ENCODE peak calls at places on chromosomes 12 and 14, in nine cellular contexts. One of them, this sample, is unnamed.

GRCh38 chr12:40107803-40108620 is 2.1 kb upstream of the SLC2A13 start:
- DNase-seq in PC-9: no peak
- DNase-seq in H7: no peak
- DNase-seq in endothelial cell of umbilical vein: no peak
- DNase-seq in transverse colon: no peak
- DNase-seq in CD4-positive, alpha-beta T cell: no peak
- DNase-seq in GM12878: no peak
- DNase-seq in MG63: no peak
- DNase-seq in stomach: no peak
- DNase-seq in this sample: no peak

GRCh38 chr12:13116971-13117370 is 13.5 kb upstream of the GSG1 start:
- DNase-seq in PC-9: no peak
- DNase-seq in H7: no peak
- DNase-seq in endothelial cell of umbilical vein: no peak
- DNase-seq in transverse colon: no peak
- DNase-seq in CD4-positive, alpha-beta T cell: no peak
- DNase-seq in GM12878: no peak
- DNase-seq in MG63: no peak
- DNase-seq in stomach: no peak
- DNase-seq in this sample: no peak

GRCh38 chr12:31011336-31011735 is 62.3 kb upstream of the DDX11 start:
- DNase-seq in PC-9: no peak
- DNase-seq in H7: no peak
- DNase-seq in endothelial cell of umbilical vein: no peak
- DNase-seq in transverse colon: no peak
- DNase-seq in CD4-positive, alpha-beta T cell: no peak
- DNase-seq in GM12878: no peak
- DNase-seq in MG63: no peak
- DNase-seq in stomach: no peak
- DNase-seq in this sample: no peak

GRCh38 chr12:94265521-94265920 is 117.1 kb downstream of the PLXNC1 start:
- DNase-seq in PC-9: no peak
- DNase-seq in H7: no peak
- DNase-seq in endothelial cell of umbilical vein: no peak
- DNase-seq in transverse colon: no peak
- DNase-seq in CD4-positive, alpha-beta T cell: no peak
- DNase-seq in GM12878: no peak
- DNase-seq in MG63: no peak
- DNase-seq in stomach: no peak
- DNase-seq in this sample: no peak

GRCh38 chr12:60269611-60270269 is 673.9 kb downstream of the SLC16A7 start:
- DNase-seq in PC-9: no peak
- DNase-seq in H7: peak; percentile 5
- DNase-seq in endothelial cell of umbilical vein: no peak
- DNase-seq in transverse colon: no peak
- DNase-seq in CD4-positive, alpha-beta T cell: no peak
- DNase-seq in GM12878: no peak
- DNase-seq in MG63: no peak
- DNase-seq in stomach: no peak
- DNase-seq in this sample: no peak

GRCh38 chr14:94411638-94412037 is 23.2 kb upstream of the SERPINA1 start:
- DNase-seq in PC-9: no peak
- DNase-seq in H7: no peak
- DNase-seq in endothelial cell of umbilical vein: no peak
- DNase-seq in transverse colon: peak; percentile 25
- DNase-seq in CD4-positive, alpha-beta T cell: no peak
- DNase-seq in GM12878: no peak
- DNase-seq in MG63: no peak
- DNase-seq in stomach: no peak
- DNase-seq in this sample: peak; percentile 72

GRCh38 chr12:59929091-59929490 is 333.3 kb downstream of the SLC16A7 start:
- DNase-seq in PC-9: peak; percentile 37
- DNase-seq in H7: no peak
- DNase-seq in endothelial cell of umbilical vein: no peak
- DNase-seq in transverse colon: no peak
- DNase-seq in CD4-positive, alpha-beta T cell: no peak
- DNase-seq in GM12878: no peak
- DNase-seq in MG63: peak; percentile 56
- DNase-seq in stomach: peak; percentile 25
- DNase-seq in this sample: no peak

GRCh38 chr12:12715459-12716150 is 1.6 kb upstream of the CDKN1B start:
- DNase-seq in PC-9: no peak
- DNase-seq in H7: no peak
- DNase-seq in endothelial cell of umbilical vein: peak; percentile 73
- DNase-seq in transverse colon: peak; percentile 62
- DNase-seq in CD4-positive, alpha-beta T cell: peak; percentile 39
- DNase-seq in GM12878: no peak
- DNase-seq in MG63: peak; percentile 22
- DNase-seq in stomach: no peak
- DNase-seq in this sample: no peak

GRCh38 chr12:84070311-84070710 is 842.3 kb downstream of the SLC6A15 start:
- DNase-seq in PC-9: no peak
- DNase-seq in H7: no peak
- DNase-seq in endothelial cell of umbilical vein: no peak
- DNase-seq in transverse colon: peak; percentile 9
- DNase-seq in CD4-positive, alpha-beta T cell: no peak
- DNase-seq in GM12878: no peak
- DNase-seq in MG63: no peak
- DNase-seq in stomach: no peak
- DNase-seq in this sample: no peak

GRCh38 chr14:71534506-71534905 is 397.7 kb upstream of the RGS6 start:
- DNase-seq in PC-9: no peak
- DNase-seq in H7: no peak
- DNase-seq in endothelial cell of umbilical vein: no peak
- DNase-seq in transverse colon: no peak
- DNase-seq in CD4-positive, alpha-beta T cell: no peak
- DNase-seq in GM12878: no peak
- DNase-seq in MG63: no peak
- DNase-seq in stomach: no peak
- DNase-seq in this sample: no peak

GRCh38 chr12:92408072-92408900 is 262.6 kb upstream of the BTG1 start:
- DNase-seq in PC-9: peak; percentile 39
- DNase-seq in H7: peak; percentile 44
- DNase-seq in endothelial cell of umbilical vein: peak; percentile 50
- DNase-seq in transverse colon: peak; percentile 56
- DNase-seq in CD4-positive, alpha-beta T cell: no peak
- DNase-seq in GM12878: no peak
- DNase-seq in MG63: peak; percentile 12
- DNase-seq in stomach: peak; percentile 31
- DNase-seq in this sample: no peak

GRCh38 chr12:45913631-45914030 is 76.7 kb downstream of the SCAF11 start:
- DNase-seq in PC-9: no peak
- DNase-seq in H7: no peak
- DNase-seq in endothelial cell of umbilical vein: no peak
- DNase-seq in transverse colon: no peak
- DNase-seq in CD4-positive, alpha-beta T cell: no peak
- DNase-seq in GM12878: no peak
- DNase-seq in MG63: no peak
- DNase-seq in stomach: no peak
- DNase-seq in this sample: no peak

GRCh38 chr12:128076188-128076587 is 190.8 kb upstream of the TMEM132C start:
- DNase-seq in PC-9: no peak
- DNase-seq in H7: no peak
- DNase-seq in endothelial cell of umbilical vein: no peak
- DNase-seq in transverse colon: no peak
- DNase-seq in CD4-positive, alpha-beta T cell: no peak
- DNase-seq in GM12878: no peak
- DNase-seq in MG63: peak; percentile 34
- DNase-seq in stomach: no peak
- DNase-seq in this sample: no peak

GRCh38 chr12:12072064-12072760 is 1.5 kb downstream of the BCL2L14 start:
- DNase-seq in PC-9: no peak
- DNase-seq in H7: peak; percentile 42
- DNase-seq in endothelial cell of umbilical vein: no peak
- DNase-seq in transverse colon: peak; percentile 74
- DNase-seq in CD4-positive, alpha-beta T cell: peak; percentile 24
- DNase-seq in GM12878: peak; percentile 12
- DNase-seq in MG63: no peak
- DNase-seq in stomach: peak; percentile 73
- DNase-seq in this sample: no peak

GRCh38 chr12:2876431-2877046 is 435 bp downstream of the FOXM1 start:
- DNase-seq in PC-9: no peak
- DNase-seq in H7: no peak
- DNase-seq in endothelial cell of umbilical vein: no peak
- DNase-seq in transverse colon: no peak
- DNase-seq in CD4-positive, alpha-beta T cell: no peak
- DNase-seq in GM12878: no peak
- DNase-seq in MG63: no peak
- DNase-seq in stomach: no peak
- DNase-seq in this sample: no peak

GRCh38 chr14:50344116-50344775 is 32.1 kb downstream of the DMAC2L start:
- DNase-seq in PC-9: no peak
- DNase-seq in H7: no peak
- DNase-seq in endothelial cell of umbilical vein: no peak
- DNase-seq in transverse colon: no peak
- DNase-seq in CD4-positive, alpha-beta T cell: no peak
- DNase-seq in GM12878: peak; percentile 74
- DNase-seq in MG63: no peak
- DNase-seq in stomach: no peak
- DNase-seq in this sample: no peak

GRCh38 chr12:29216266-29216665 is 67.2 kb downstream of the FAR2 start:
- DNase-seq in PC-9: no peak
- DNase-seq in H7: no peak
- DNase-seq in endothelial cell of umbilical vein: no peak
- DNase-seq in transverse colon: no peak
- DNase-seq in CD4-positive, alpha-beta T cell: no peak
- DNase-seq in GM12878: no peak
- DNase-seq in MG63: no peak
- DNase-seq in stomach: no peak
- DNase-seq in this sample: no peak

GRCh38 chr14:30966415-30967363 is 58.8 kb upstream of the AP4S1 start:
- DNase-seq in PC-9: no peak
- DNase-seq in H7: no peak
- DNase-seq in endothelial cell of umbilical vein: no peak
- DNase-seq in transverse colon: no peak
- DNase-seq in CD4-positive, alpha-beta T cell: no peak
- DNase-seq in GM12878: no peak
- DNase-seq in MG63: no peak
- DNase-seq in stomach: no peak
- DNase-seq in this sample: no peak

GRCh38 chr14:105043656-105044055 is 21.6 kb downstream of the GPR132 start:
- DNase-seq in PC-9: no peak
- DNase-seq in H7: no peak
- DNase-seq in endothelial cell of umbilical vein: no peak
- DNase-seq in transverse colon: no peak
- DNase-seq in CD4-positive, alpha-beta T cell: no peak
- DNase-seq in GM12878: no peak
- DNase-seq in MG63: no peak
- DNase-seq in stomach: no peak
- DNase-seq in this sample: no peak

GRCh38 chr12:120367252-120367923 is 1.6 kb downstream of the MSI1 start:
- DNase-seq in PC-9: no peak
- DNase-seq in H7: peak; percentile 76
- DNase-seq in endothelial cell of umbilical vein: no peak
- DNase-seq in transverse colon: peak; percentile 24
- DNase-seq in CD4-positive, alpha-beta T cell: no peak
- DNase-seq in GM12878: no peak
- DNase-seq in MG63: no peak
- DNase-seq in stomach: no peak
- DNase-seq in this sample: no peak

GRCh38 chr14:102727336-102728095 is 49.7 kb upstream of the TRAF3 start:
- DNase-seq in PC-9: no peak
- DNase-seq in H7: no peak
- DNase-seq in endothelial cell of umbilical vein: no peak
- DNase-seq in transverse colon: no peak
- DNase-seq in CD4-positive, alpha-beta T cell: no peak
- DNase-seq in GM12878: no peak
- DNase-seq in MG63: no peak
- DNase-seq in stomach: no peak
- DNase-seq in this sample: no peak

GRCh38 chr12:32146074-32146873 is 39.6 kb downstream of the BICD1 start:
- DNase-seq in PC-9: no peak
- DNase-seq in H7: no peak
- DNase-seq in endothelial cell of umbilical vein: no peak
- DNase-seq in transverse colon: no peak
- DNase-seq in CD4-positive, alpha-beta T cell: no peak
- DNase-seq in GM12878: peak; percentile 37
- DNase-seq in MG63: no peak
- DNase-seq in stomach: no peak
- DNase-seq in this sample: no peak

GRCh38 chr14:102251161-102251560 is 53.8 kb downstream of the MOK start:
- DNase-seq in PC-9: no peak
- DNase-seq in H7: peak; percentile 6
- DNase-seq in endothelial cell of umbilical vein: no peak
- DNase-seq in transverse colon: no peak
- DNase-seq in CD4-positive, alpha-beta T cell: no peak
- DNase-seq in GM12878: no peak
- DNase-seq in MG63: no peak
- DNase-seq in stomach: no peak
- DNase-seq in this sample: no peak

GRCh38 chr12:132537049-132537448 is 47.1 kb downstream of the FBRSL1 start:
- DNase-seq in PC-9: no peak
- DNase-seq in H7: no peak
- DNase-seq in endothelial cell of umbilical vein: no peak
- DNase-seq in transverse colon: no peak
- DNase-seq in CD4-positive, alpha-beta T cell: no peak
- DNase-seq in GM12878: no peak
- DNase-seq in MG63: no peak
- DNase-seq in stomach: no peak
- DNase-seq in this sample: no peak
- H3K27me3 ChIP-seq in PC-9: no peaks in the 10 kb centered on the region
- H3K27me3 ChIP-seq in H7: peaks cover 2% of the 10 kb centered on the region
- H3K27me3 ChIP-seq in endothelial cell of umbilical vein: no peaks in the 10 kb centered on the region
- H3K27me3 ChIP-seq in transverse colon: no peaks in the 10 kb centered on the region
- H3K27me3 ChIP-seq in CD4-positive, alpha-beta T cell: no peaks in the 10 kb centered on the region
- H3K27me3 ChIP-seq in GM12878: no peaks in the 10 kb centered on the region
- H3K27me3 ChIP-seq in MG63: no peaks in the 10 kb centered on the region
- H3K27me3 ChIP-seq in stomach: no peaks in the 10 kb centered on the region
- H3K27me3 ChIP-seq in this sample: no peaks in the 10 kb centered on the region

GRCh38 chr12:65830305-65830704 is 6.0 kb downstream of the HMGA2 start:
- DNase-seq in PC-9: no peak
- DNase-seq in H7: no peak
- DNase-seq in endothelial cell of umbilical vein: peak; percentile 67
- DNase-seq in transverse colon: no peak
- DNase-seq in CD4-positive, alpha-beta T cell: no peak
- DNase-seq in GM12878: no peak
- DNase-seq in MG63: no peak
- DNase-seq in stomach: no peak
- DNase-seq in this sample: no peak
- H3K27me3 ChIP-seq in PC-9: no peaks in the 10 kb centered on the region
- H3K27me3 ChIP-seq in H7: no peaks in the 10 kb centered on the region
- H3K27me3 ChIP-seq in endothelial cell of umbilical vein: no peaks in the 10 kb centered on the region
- H3K27me3 ChIP-seq in transverse colon: peaks cover 37% of the 10 kb centered on the region
- H3K27me3 ChIP-seq in CD4-positive, alpha-beta T cell: peaks cover 48% of the 10 kb centered on the region
- H3K27me3 ChIP-seq in GM12878: peaks cover 2% of the 10 kb centered on the region
- H3K27me3 ChIP-seq in MG63: no peaks in the 10 kb centered on the region
- H3K27me3 ChIP-seq in stomach: no peaks in the 10 kb centered on the region
- H3K27me3 ChIP-seq in this sample: peaks cover 4% of the 10 kb centered on the region

GRCh38 chr14:56813143-56813551 is 2.9 kb upstream of the OTX2 start:
- DNase-seq in PC-9: no peak
- DNase-seq in H7: peak; percentile 71
- DNase-seq in endothelial cell of umbilical vein: no peak
- DNase-seq in transverse colon: no peak
- DNase-seq in CD4-positive, alpha-beta T cell: no peak
- DNase-seq in GM12878: no peak
- DNase-seq in MG63: no peak
- DNase-seq in stomach: no peak
- DNase-seq in this sample: no peak
- H3K27me3 ChIP-seq in PC-9: no peaks in the 10 kb centered on the region
- H3K27me3 ChIP-seq in H7: peaks cover 100% of the 10 kb centered on the region
- H3K27me3 ChIP-seq in endothelial cell of umbilical vein: peaks cover 99% of the 10 kb centered on the region
- H3K27me3 ChIP-seq in transverse colon: peaks cover 100% of the 10 kb centered on the region
- H3K27me3 ChIP-seq in CD4-positive, alpha-beta T cell: peaks cover 95% of the 10 kb centered on the region
- H3K27me3 ChIP-seq in GM12878: peaks cover 32% of the 10 kb centered on the region
- H3K27me3 ChIP-seq in MG63: peaks cover 15% of the 10 kb centered on the region
- H3K27me3 ChIP-seq in stomach: peaks cover 39% of the 10 kb centered on the region
- H3K27me3 ChIP-seq in this sample: peaks cover 33% of the 10 kb centered on the region

GRCh38 chr12:54032220-54032619 is 630 bp upstream of the HOXC5 start:
- DNase-seq in PC-9: no peak
- DNase-seq in H7: no peak
- DNase-seq in endothelial cell of umbilical vein: no peak
- DNase-seq in transverse colon: no peak
- DNase-seq in CD4-positive, alpha-beta T cell: no peak
- DNase-seq in GM12878: no peak
- DNase-seq in MG63: no peak
- DNase-seq in stomach: no peak
- DNase-seq in this sample: no peak
- H3K27me3 ChIP-seq in PC-9: no peaks in the 10 kb centered on the region
- H3K27me3 ChIP-seq in H7: peaks cover 99% of the 10 kb centered on the region
- H3K27me3 ChIP-seq in endothelial cell of umbilical vein: peaks cover 91% of the 10 kb centered on the region
- H3K27me3 ChIP-seq in transverse colon: peaks cover 100% of the 10 kb centered on the region
- H3K27me3 ChIP-seq in CD4-positive, alpha-beta T cell: peaks cover 98% of the 10 kb centered on the region
- H3K27me3 ChIP-seq in GM12878: peaks cover 33% of the 10 kb centered on the region
- H3K27me3 ChIP-seq in MG63: no peaks in the 10 kb centered on the region
- H3K27me3 ChIP-seq in stomach: no peaks in the 10 kb centered on the region
- H3K27me3 ChIP-seq in this sample: no peaks in the 10 kb centered on the region